ENCODE peak calls at places on chromosomes 16 and 17, in four cellular contexts. Q is H9, G is IMR-90, J is neuronal stem cell. V is an unnamed sample.

GRCh38 chr17:18186271-18186982 is 2.8 kb downstream of the ALKBH5 start:
- DNase-seq in J (no peak), G (peak; percentile 47), Q (no peak), V (no peak)

GRCh38 chr16:27427538-27427937 is 25.6 kb downstream of the IL21R start:
- DNase-seq in J (no peak), Q (no peak), G (no peak), V (no peak)

GRCh38 chr17:72342582-72343527 is 222.0 kb downstream of the SOX9 start:
- DNase-seq in Q (no peak), G (no peak), J (no peak), V (peak; percentile 74)

GRCh38 chr16:23131841-23132576 is 17.2 kb downstream of the USP31 start:
- DNase-seq in Q (no peak), J (no peak), G (no peak), V (no peak)

GRCh38 chr16:81174644-81175324 is 63.7 kb upstream of the BCO1 start:
- DNase-seq in J (no peak), Q (no peak), G (peak; percentile 81), V (no peak)

GRCh38 chr17:81290230-81290629 is 4.9 kb downstream of the SLC38A10 start:
- DNase-seq in G (no peak), Q (no peak), J (no peak), V (no peak)

GRCh38 chr17:39244600-39245570 is 19.1 kb upstream of the STAC2 start:
- DNase-seq in G (peak; percentile 76), J (peak; percentile 90), Q (peak; percentile 97), V (peak; percentile 95)

GRCh38 chr16:66517586-66518263 is 32.2 kb downstream of the TK2 start:
- DNase-seq in G (no peak), Q (no peak), J (no peak), V (no peak)

GRCh38 chr16:75251280-75252048 is at the start of gene BCAR1:
- DNase-seq in J (peak; percentile 89), G (peak; percentile 93), Q (peak; percentile 96), V (peak; percentile 95)

GRCh38 chr17:80017226-80018010 is 18.3 kb downstream of the TBC1D16 start:
- DNase-seq in J (no peak), Q (no peak), G (no peak), V (no peak)

GRCh38 chr17:5950871-5951270 is 119.3 kb upstream of the WSCD1 start:
- DNase-seq in Q (no peak), G (no peak), J (no peak), V (no peak)

GRCh38 chr17:68290268-68290954 is 516 bp downstream of the SLC16A6 start:
- DNase-seq in Q (peak; percentile 65), G (no peak), J (no peak), V (peak; percentile 48)

GRCh38 chr16:52004343-52004742 is 542.6 kb downstream of the TOX3 start:
- DNase-seq in J (no peak), G (no peak), Q (no peak), V (no peak)

GRCh38 chr16:79707867-79708266 is 107.3 kb upstream of the MAF start:
- DNase-seq in G (no peak), J (no peak), Q (no peak), V (no peak)

GRCh38 chr16:72832640-72833039 is 215.3 kb downstream of the ZFHX3 start:
- DNase-seq in G (peak; percentile 70), Q (peak; percentile 83), J (peak; percentile 79), V (peak; percentile 78)

GRCh38 chr17:64781810-64782555 is 119.9 kb upstream of the SMURF2 start:
- DNase-seq in J (no peak), Q (no peak), G (no peak), V (no peak)

GRCh38 chr17:79786930-79787643 is 9.1 kb downstream of the CBX2 start:
- DNase-seq in Q (no peak), J (no peak), G (no peak), V (no peak)

GRCh38 chr16:25031132-25031440 is 15.9 kb upstream of the ARHGAP17 start:
- DNase-seq in J (no peak), G (no peak), Q (no peak), V (no peak)

GRCh38 chr17:49054342-49055092 is 57.3 kb downstream of the IGF2BP1 start:
- DNase-seq in J (no peak), G (no peak), Q (no peak), V (no peak)

GRCh38 chr17:74334393-74335039 is 8.5 kb downstream of the KIF19 start:
- DNase-seq in G (no peak), J (no peak), Q (no peak), V (peak; percentile 51)

GRCh38 chr17:17751996-17752821 is 71.0 kb downstream of the RAI1 start:
- DNase-seq in G (peak; percentile 88), J (peak; percentile 95), Q (peak; percentile 100), V (peak; percentile 98)

GRCh38 chr17:37729905-37730304 is 15.0 kb downstream of the HNF1B start:
- DNase-seq in Q (no peak), J (peak; percentile 75), G (no peak), V (peak; percentile 83)

GRCh38 chr16:50422926-50423325 is 54.1 kb upstream of the BRD7 start:
- DNase-seq in G (no peak), J (no peak), Q (no peak), V (no peak)

GRCh38 chr16:1545044-1545736 is 11.7 kb downstream of the TMEM204 start:
- DNase-seq in J (no peak), Q (no peak), G (no peak), V (no peak)

GRCh38 chr16:66598111-66598510 is 6.4 kb upstream of the CMTM3 start:
- DNase-seq in G (no peak), Q (no peak), J (no peak), V (no peak)

GRCh38 chr17:28728364-28729200 is at the start of gene NEK8:
- DNase-seq in Q (peak; percentile 94), J (peak; percentile 89), G (peak; percentile 90), V (peak; percentile 92)

GRCh38 chr17:1762906-1763829 is 1.3 kb downstream of the SERPINF1 start:
- DNase-seq in G (peak; percentile 74), Q (no peak), J (peak; percentile 29), V (no peak)

GRCh38 chr17:14149751-14150150 is 80.4 kb downstream of the COX10 start:
- DNase-seq in Q (no peak), J (no peak), G (no peak), V (no peak)

GRCh38 chr17:46817151-46817900 is 1.2 kb downstream of the WNT3 start:
- DNase-seq in Q (peak; percentile 43), J (no peak), G (no peak), V (no peak)

GRCh38 chr16:30374538-30374937 is at the start of gene MYL11:
- DNase-seq in G (no peak), J (no peak), Q (no peak), V (no peak)

GRCh38 chr16:30371248-30371816 is 1.0 kb upstream of the TBC1D10B start:
- DNase-seq in J (no peak), Q (no peak), G (no peak), V (no peak)

GRCh38 chr16:30370444-30371247 is at the start of gene TBC1D10B:
- DNase-seq in Q (peak; percentile 100), G (peak; percentile 100), J (peak; percentile 100), V (peak; percentile 100)

GRCh38 chr16:30372037-30372712 is 1.9 kb upstream of the TBC1D10B start:
- DNase-seq in Q (no peak), G (no peak), J (no peak), V (no peak)

DNA sequence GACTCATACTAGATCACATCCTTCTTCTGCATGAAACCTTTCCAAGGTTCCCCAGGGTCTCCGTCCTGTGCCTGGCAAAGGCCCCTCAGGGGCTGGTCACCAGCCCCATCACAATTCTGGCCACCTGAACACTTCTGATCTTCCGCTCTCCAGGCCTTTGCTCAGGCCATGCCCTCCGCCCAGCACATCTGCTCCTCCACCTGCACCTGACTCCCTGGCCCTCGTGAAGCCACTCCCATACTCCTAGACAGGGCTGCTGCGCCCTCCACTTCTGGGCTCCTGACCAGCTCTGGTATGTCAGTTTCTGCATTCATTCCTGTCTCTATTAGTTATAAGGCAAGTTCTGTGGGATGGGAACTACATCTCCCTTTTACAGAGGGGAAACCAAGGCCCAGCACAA is 1.9 kb upstream of the MYL11 start:
- DNase-seq in G (no peak), Q (no peak), J (no peak), V (no peak)
- H3K4me2 ChIP-seq in G (no peak overlapping the region), Q (no peak overlapping the region), J (no peak overlapping the region), V (no peak overlapping the region)

GRCh38 chr17:27511921-27512320 is 55.7 kb downstream of the KSR1 start:
- DNase-seq in G (no peak), Q (no peak), J (no peak), V (no peak)
- H3K18ac ChIP-seq in G (peak overlapping the region; percentile 36), Q (no peak overlapping the region), J (no peak overlapping the region), V (no peak overlapping the region)

GRCh38 chr16:10896723-10897122 is 19.7 kb downstream of the CIITA start:
- DNase-seq in G (no peak), J (no peak), Q (no peak), V (no peak)

GRCh38 chr16:10896165-10896564 is 19.2 kb downstream of the CIITA start:
- DNase-seq in G (no peak), J (no peak), Q (no peak), V (no peak)

GRCh38 chr16:10892782-10893181 is 15.8 kb downstream of the CIITA start:
- DNase-seq in Q (no peak), G (no peak), J (no peak), V (no peak)

GRCh38 chr16:10897134-10897533 is 20.1 kb downstream of the CIITA start:
- DNase-seq in Q (no peak), J (no peak), G (no peak), V (no peak)

DNA sequence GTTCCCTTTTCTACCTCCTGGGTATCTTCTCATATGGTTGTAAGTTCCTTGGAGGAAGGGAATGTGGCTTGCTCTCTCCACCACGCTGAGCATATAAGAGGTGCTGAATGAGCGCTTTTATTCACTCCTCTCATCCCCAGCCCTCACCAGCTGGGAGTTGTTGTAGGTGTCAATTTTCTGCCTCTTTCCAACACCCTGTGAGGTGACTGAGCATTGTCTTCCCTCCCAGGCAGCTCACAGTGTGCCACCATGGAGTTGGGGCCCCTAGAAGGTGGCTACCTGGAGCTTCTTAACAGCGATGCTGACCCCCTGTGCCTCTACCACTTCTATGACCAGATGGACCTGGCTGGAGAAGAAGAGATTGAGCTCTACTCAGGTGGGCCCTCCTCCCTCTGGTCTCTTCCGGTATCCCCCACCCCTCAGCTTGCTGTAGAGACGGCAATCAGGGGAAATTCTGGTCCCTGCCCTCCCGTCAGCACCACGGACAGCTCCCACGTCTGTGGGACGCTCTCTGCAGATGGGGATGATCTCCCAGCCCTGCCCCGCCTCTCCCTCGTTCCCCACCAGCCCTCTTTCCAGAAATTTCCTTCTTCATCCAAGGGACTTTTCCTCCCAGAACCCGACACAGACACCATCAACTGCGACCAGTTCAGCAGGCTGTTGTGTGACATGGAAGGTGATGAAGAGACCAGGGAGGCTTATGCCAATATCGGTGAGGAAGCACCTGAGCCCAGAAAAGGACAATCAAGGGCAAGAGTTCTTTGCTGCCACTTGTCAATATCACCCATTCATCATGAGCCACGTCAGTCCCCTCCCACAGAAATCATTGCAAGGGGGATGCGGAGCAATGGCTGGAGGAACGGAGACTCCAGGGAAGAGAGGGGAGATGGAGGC is 18.3 kb downstream of the CIITA start:
- DNase-seq in G (peak; percentile 38), J (peak; percentile 75), Q (peak; percentile 85), V (peak; percentile 82)
- H3K4me2 ChIP-seq in G (no peak overlapping the region), J (no peak overlapping the region), Q (no peak overlapping the region), V (no peak overlapping the region)

GRCh38 chr17:50635720-50636144 is 1.1 kb downstream of the ABCC3 start:
- DNase-seq in J (no peak), Q (no peak), G (no peak), V (no peak)

GRCh38 chr17:50632637-50633036 is 2.0 kb upstream of the ABCC3 start:
- DNase-seq in G (no peak), J (no peak), Q (no peak), V (no peak)

GRCh38 chr17:50633683-50634082 is 998 bp upstream of the ABCC3 start:
- DNase-seq in Q (no peak), G (no peak), J (no peak), V (no peak)

GRCh38 chr17:50634915-50635719 is 436 bp downstream of the ABCC3 start:
- DNase-seq in J (no peak), G (no peak), Q (no peak), V (no peak)

GRCh38 chr17:50634123-50634914 is at the start of gene ABCC3:
- DNase-seq in J (no peak), G (no peak), Q (no peak), V (no peak)
- H3K18ac ChIP-seq in J (peak within 1 kb of the TSS; percentile 71), G (peak within 1 kb of the TSS; percentile 35), Q (no peak within 1 kb of the TSS), V (no peak within 1 kb of the TSS)

V was measured in mesendoderm.